ENCODE peak calls at places on chromosomes 3 and 15, in nine cellular contexts. V is CD8-positive, alpha-beta memory T cell; W is activated T-helper 9 cell treated with anti-CD3 and anti-CD28 coated beads, Interleukin-2, amount 50 U/mL, for 16 hours; D is CD8-positive, alpha-beta T cell; T is HL-60; P is coronary artery; L is NCI-H774; C is KBM-7; U is HT-29. S is an unnamed sample.

GRCh38 chr15:41507820-41508290 is 5.8 kb downstream of the LTK start:
- DNase-seq in V (no peak), W (no peak), D (no peak), T (no peak), P (no peak), L (no peak), C (no peak), U (peak), S (no peak)

GRCh38 chr15:58864602-58865419 is 68.7 kb downstream of the SLTM start:
- DNase-seq in V (no peak), W (no peak), D (no peak), T (no peak), P (peak), L (no peak), C (no peak), U (no peak), S (no peak)

GRCh38 chr3:185677146-185677829 is 91.2 kb downstream of the SENP2 start:
- DNase-seq in V (no peak), W (no peak), D (no peak), T (peak), P (no peak), L (peak), C (peak), U (peak), S (no peak)

GRCh38 chr3:195540031-195540430 is 3.1 kb downstream of the PPP1R2 start:
- DNase-seq in V (no peak), W (no peak), D (no peak), T (no peak), P (no peak), L (no peak), C (no peak), U (no peak), S (no peak)

GRCh38 chr15:89326316-89326715 is 8.3 kb downstream of the POLG start:
- DNase-seq in V (no peak), W (no peak), D (no peak), T (no peak), P (no peak), L (no peak), C (no peak), U (no peak), S (no peak)

GRCh38 chr3:105140899-105141367 is 225.8 kb upstream of the ALCAM start:
- DNase-seq in V (no peak), W (no peak), D (no peak), T (peak), P (no peak), L (no peak), C (no peak), U (no peak), S (no peak)

GRCh38 chr3:62003833-62004232 is 369.5 kb downstream of the FEZF2 start:
- DNase-seq in V (no peak), W (no peak), D (no peak), T (no peak), P (no peak), L (no peak), C (no peak), U (no peak), S (no peak)

GRCh38 chr15:64163662-64164362 is 990 bp upstream of the PPIB start:
- DNase-seq in V (no peak), W (no peak), D (no peak), T (peak), P (no peak), L (no peak), C (peak), U (peak), S (no peak)

GRCh38 chr3:61575893-61576292 is 14.5 kb downstream of the PTPRG start:
- DNase-seq in V (no peak), W (no peak), D (no peak), T (no peak), P (no peak), L (no peak), C (no peak), U (no peak), S (no peak)